ENCODE peak calls at places on chromosome 5, in seven cellular contexts. L, G, M, Z, T, I and F are unnamed samples. For H3K4me1, the result is how much of the 10 kb centered on the place peaks cover.

GRCh38 chr5:82290005-82290404 is 11.9 kb upstream of the RPS23 start:
- DNase-seq in L (no peak), G (no peak), M (no peak), Z (no peak), T (no peak), I (no peak), F (no peak)

GRCh38 chr5:87074934-87075541 is 192.6 kb upstream of the RASA1 start:
- DNase-seq in L (no peak), G (no peak), M (no peak), Z (no peak), T (peak), I (no peak), F (no peak)

GRCh38 chr5:122937914-122938313 is 92.5 kb downstream of the SNX24 start:
- DNase-seq in L (peak), G (peak), M (no peak), Z (peak), T (no peak), I (no peak), F (no peak)

GRCh38 chr5:143313298-143313852 is 90.1 kb downstream of the NR3C1 start:
- DNase-seq in L (no peak), G (no peak), M (no peak), Z (no peak), T (no peak), I (no peak), F (no peak)

GRCh38 chr5:81854915-81855314 is 104.0 kb upstream of the SSBP2 start:
- DNase-seq in L (no peak), G (no peak), M (no peak), Z (no peak), T (no peak), I (no peak), F (no peak)

GRCh38 chr5:33824516-33825195 is 67.1 kb downstream of the ADAMTS12 start:
- DNase-seq in L (no peak), G (no peak), M (no peak), Z (no peak), T (no peak), I (peak), F (no peak)

GRCh38 chr5:1734271-1734907 is 65.2 kb downstream of the MRPL36 start:
- DNase-seq in L (no peak), G (peak), M (no peak), Z (peak), T (no peak), I (no peak), F (no peak)

GRCh38 chr5:87079219-87079618 is 188.5 kb upstream of the RASA1 start:
- DNase-seq in L (no peak), G (no peak), M (no peak), Z (no peak), T (no peak), I (no peak), F (no peak)

GRCh38 chr5:133744030-133744645 is 131.8 kb upstream of the FSTL4 start:
- DNase-seq in L (no peak), G (no peak), M (no peak), Z (no peak), T (no peak), I (no peak), F (no peak)

GRCh38 chr5:107428303-107428761 is 242.4 kb downstream of the EFNA5 start:
- DNase-seq in L (no peak), G (no peak), M (no peak), Z (no peak), T (no peak), I (no peak), F (no peak)

GRCh38 chr5:100641833-100642232 is 106.7 kb downstream of the FAM174A start:
- DNase-seq in L (no peak), G (no peak), M (no peak), Z (no peak), T (no peak), I (no peak), F (no peak)

GRCh38 chr5:149371296-149371962 is 7.7 kb downstream of the IL17B start:
- DNase-seq in L (no peak), G (peak), M (peak), Z (peak), T (peak), I (peak), F (peak)

GRCh38 chr5:38340961-38341500 is 82.7 kb downstream of the EGFLAM start:
- DNase-seq in L (no peak), G (no peak), M (no peak), Z (no peak), T (no peak), I (no peak), F (no peak)

GRCh38 chr5:143739741-143740140 is 72.2 kb upstream of the HMHB1 start:
- DNase-seq in L (no peak), G (no peak), M (no peak), Z (no peak), T (no peak), I (peak), F (no peak)

GRCh38 chr5:32450952-32451351 is 6.4 kb upstream of the ZFR start:
- DNase-seq in L (no peak), G (no peak), M (peak), Z (no peak), T (peak), I (no peak), F (no peak)

GRCh38 chr5:78701795-78702406 is 53.3 kb upstream of the LHFPL2 start:
- DNase-seq in L (no peak), G (no peak), M (no peak), Z (no peak), T (no peak), I (no peak), F (no peak)
- H3K4me1 ChIP-seq in L (under half), G (under half), M (under half), Z (under half), T (under half), I (under half), F (under half)

DNA sequence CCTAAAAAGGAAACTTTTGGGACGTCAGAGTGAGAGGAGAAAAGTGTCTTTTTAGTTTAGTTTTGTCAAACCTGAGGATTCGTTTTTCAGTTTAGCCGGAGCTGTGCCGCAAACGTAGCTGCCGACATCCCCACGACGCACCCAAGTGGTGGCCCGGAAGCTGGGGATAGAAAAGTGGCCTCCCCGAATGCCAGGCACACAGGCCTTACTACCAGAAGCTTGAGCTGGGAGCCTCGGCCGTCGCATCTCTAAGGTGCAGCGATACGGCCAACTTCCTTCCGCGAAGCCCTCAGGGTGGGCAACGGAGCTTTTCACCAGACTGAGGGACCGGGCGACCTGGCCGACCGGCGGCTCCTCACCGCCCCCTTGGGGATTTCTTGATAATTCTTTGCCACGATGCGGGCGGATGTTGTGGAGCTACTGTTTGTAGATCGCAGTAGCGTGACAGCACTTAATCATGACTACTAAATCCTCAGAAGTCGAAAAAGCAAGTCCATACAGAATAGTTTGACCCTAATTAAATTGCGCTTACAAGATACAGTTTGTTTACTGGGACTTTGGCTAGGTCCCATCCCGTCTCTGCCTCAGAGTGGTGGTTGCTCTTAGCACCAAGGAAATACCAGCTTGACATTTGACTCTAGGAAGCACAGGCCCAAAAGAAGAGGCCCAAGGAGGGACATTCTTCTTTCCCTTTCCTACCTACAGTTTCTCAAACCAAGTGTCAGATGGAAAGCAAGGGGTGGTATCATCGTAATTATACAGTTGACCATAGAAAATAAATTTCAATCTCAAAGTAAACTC is 584 bp upstream of the TMEM267 start:
- DNase-seq in L (peak), G (peak), M (peak), Z (peak), T (peak), I (peak), F (peak)
- TF ChIP-seq POLR2A in L (no peak), G (no peak), M (no peak), Z (peak), T (no peak), I (no peak), F (no peak)

DNA sequence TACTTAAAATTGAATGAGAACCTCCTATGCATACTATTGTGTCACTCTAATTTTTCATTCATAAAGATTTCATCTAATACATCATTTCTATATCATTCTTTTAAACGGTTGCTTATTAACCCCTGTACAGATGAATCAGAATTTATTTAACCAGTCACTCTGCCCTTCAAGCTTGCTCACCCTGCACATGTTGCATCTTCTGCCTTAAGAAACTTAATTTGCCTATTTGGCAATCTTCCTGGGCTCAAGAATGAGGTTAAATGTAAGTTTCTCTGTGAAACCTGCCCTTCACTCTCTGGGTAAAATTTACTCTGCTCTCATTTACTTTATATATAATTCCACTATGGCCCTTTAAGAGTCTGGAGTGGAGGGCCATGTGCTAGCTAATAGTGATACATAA is 434.7 kb upstream of the ZNF608 start:
- DNase-seq in L (no peak), G (no peak), M (no peak), Z (no peak), T (no peak), I (no peak), F (no peak)
- H3K4me1 ChIP-seq in L (under half), G (under half), M (under half), Z (under half), T (under half), I (under half), F (under half)

GRCh38 chr5:623531-623930 is 11.4 kb downstream of the CEP72 start:
- DNase-seq in L (no peak), G (no peak), M (no peak), Z (no peak), T (no peak), I (no peak), F (peak)

GRCh38 chr5:622946-623522 is 10.9 kb downstream of the CEP72 start:
- DNase-seq in L (no peak), G (no peak), M (no peak), Z (no peak), T (no peak), I (no peak), F (peak)

GRCh38 chr5:621341-621761 is 9.2 kb downstream of the CEP72 start:
- DNase-seq in L (no peak), G (no peak), M (no peak), Z (no peak), T (no peak), I (no peak), F (peak)

GRCh38 chr5:620586-621180 is 8.5 kb downstream of the CEP72 start:
- DNase-seq in L (no peak), G (no peak), M (no peak), Z (no peak), T (no peak), I (no peak), F (peak)

GRCh38 chr5:622359-622758 is 10.2 kb downstream of the CEP72 start:
- DNase-seq in L (no peak), G (no peak), M (no peak), Z (no peak), T (no peak), I (no peak), F (peak)
- TF ChIP-seq POLR2A in L (no peak), G (no peak), M (no peak), Z (no peak), T (no peak), I (no peak), F (no peak)

DNA sequence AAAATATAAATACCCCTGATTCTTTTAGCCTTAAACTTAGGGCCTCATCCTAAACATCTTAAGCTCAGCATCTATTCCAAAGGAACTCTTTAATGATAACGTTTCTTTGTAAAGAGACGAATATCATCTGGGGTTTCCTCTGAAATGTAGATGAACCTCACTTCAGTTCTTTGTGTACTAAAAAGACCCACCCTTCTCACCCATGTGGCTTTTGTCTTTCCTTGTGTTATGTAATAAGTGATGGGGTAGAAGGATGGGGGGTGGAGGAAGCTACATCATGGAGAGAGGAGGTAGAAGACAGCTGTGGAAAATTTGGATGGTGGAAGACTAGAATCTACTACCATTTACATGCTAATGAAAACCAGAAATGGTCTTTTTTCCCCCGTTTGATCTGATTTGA is 111.0 kb downstream of the NDUFS4 start:
- DNase-seq in L (no peak), G (no peak), M (no peak), Z (no peak), T (no peak), I (no peak), F (no peak)
- H3K4me1 ChIP-seq in L (under half), G (under half), M (under half), Z (under half), T (under half), I (under half), F (under half)

GRCh38 chr5:180492226-180492903 is 1.8 kb upstream of the CNOT6 start:
- DNase-seq in L (no peak), G (no peak), M (no peak), Z (peak), T (no peak), I (no peak), F (no peak)

GRCh38 chr5:180495292-180495691 is 1.1 kb downstream of the CNOT6 start:
- DNase-seq in L (no peak), G (no peak), M (no peak), Z (peak), T (no peak), I (no peak), F (no peak)

GRCh38 chr5:180494510-180495181 is 467 bp downstream of the CNOT6 start:
- DNase-seq in L (peak), G (peak), M (peak), Z (peak), T (no peak), I (no peak), F (peak)

GRCh38 chr5:180495991-180496741 is 2.0 kb downstream of the CNOT6 start:
- DNase-seq in L (no peak), G (no peak), M (no peak), Z (peak), T (no peak), I (no peak), F (no peak)

DNA sequence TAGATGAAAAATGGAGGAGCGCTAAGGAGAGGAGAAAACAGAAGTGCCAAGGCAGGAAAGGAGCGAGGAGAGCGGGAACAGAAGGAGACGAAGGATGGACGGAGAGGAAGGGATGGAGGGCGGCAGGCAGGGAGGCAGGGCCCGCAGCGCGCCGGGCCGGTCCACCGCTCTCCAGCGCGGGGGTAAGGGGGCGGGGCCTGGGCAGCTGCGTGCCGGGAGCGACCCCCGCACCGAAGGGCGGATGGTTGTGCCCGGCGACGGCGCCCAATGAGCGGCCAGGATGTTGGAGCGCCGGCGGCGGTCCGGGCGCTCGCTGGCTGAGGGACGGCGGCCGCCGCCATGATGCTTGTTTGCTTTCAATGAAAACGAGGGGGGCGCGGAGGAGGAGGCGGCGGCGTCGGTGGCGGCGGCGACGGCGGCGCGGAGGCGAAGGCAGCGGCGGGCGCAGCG is at the start of gene CNOT6:
- DNase-seq in L (peak), G (peak), M (peak), Z (peak), T (peak), I (peak), F (peak)
- TF ChIP-seq POLR2A in L (no peak), G (no peak), M (peak), Z (peak), T (peak), I (peak), F (no peak)

GRCh38 chr5:7868427-7868772 is 431 bp downstream of the FASTKD3 start:
- DNase-seq in L (no peak), G (no peak), M (no peak), Z (peak), T (no peak), I (no peak), F (no peak)

GRCh38 chr5:7867260-7867659 is 1.6 kb downstream of the FASTKD3 start:
- DNase-seq in L (no peak), G (no peak), M (no peak), Z (no peak), T (no peak), I (no peak), F (no peak)

GRCh38 chr5:7869474-7870136 is 657 bp downstream of the MTRR start:
- DNase-seq in L (no peak), G (peak), M (no peak), Z (no peak), T (no peak), I (no peak), F (no peak)

GRCh38 chr5:7871560-7872113 is 2.7 kb downstream of the MTRR start:
- DNase-seq in L (no peak), G (no peak), M (no peak), Z (no peak), T (no peak), I (no peak), F (no peak)

DNA sequence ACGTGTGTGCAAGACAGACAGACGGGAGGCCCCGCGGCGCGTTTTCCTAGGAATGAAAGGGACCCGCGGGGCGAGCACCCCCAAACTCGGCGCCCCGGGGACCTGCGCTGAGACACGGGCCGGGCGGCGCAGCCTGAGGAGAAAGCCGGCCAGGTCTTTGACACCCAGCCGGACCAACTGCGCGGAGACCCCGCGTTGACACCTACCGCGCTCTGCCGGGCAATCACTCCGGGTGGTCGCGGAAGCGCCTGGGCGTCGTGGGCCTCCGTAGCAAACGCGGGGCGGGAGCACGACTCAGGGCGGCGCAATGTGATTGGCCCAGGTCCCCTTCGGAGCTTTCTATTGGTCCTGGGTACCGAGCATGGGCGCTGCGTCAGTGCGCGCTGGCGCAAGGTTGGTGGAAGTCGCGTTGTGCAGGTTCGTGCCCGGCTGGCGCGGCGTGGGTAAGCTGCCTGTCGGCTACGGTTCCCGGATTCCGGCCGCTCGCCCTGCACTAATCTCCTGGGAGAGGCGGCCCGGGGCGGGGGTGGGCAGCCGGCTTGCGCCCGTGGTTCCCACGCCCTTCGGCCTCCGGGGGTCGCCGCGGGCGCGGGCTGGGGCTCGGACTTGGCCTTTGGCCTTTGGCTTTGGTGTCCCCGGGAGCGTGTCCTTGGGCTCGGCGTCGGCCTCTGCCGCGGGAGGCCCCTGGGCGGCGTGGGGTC is at the start of the genes FASTKD3 and MTRR:
- DNase-seq in L (peak), G (peak), M (peak), Z (peak), T (peak), I (peak), F (peak)
- H3K4me1 ChIP-seq in L (under half), G (under half), M (under half), Z (half or more), T (under half), I (under half), F (half or more)

GRCh38 chr5:140225396-140225795 is 50.4 kb downstream of the CYSTM1 start:
- DNase-seq in L (no peak), G (peak), M (no peak), Z (peak), T (no peak), I (no peak), F (no peak)

GRCh38 chr5:140221697-140222223 is 46.8 kb downstream of the CYSTM1 start:
- DNase-seq in L (no peak), G (no peak), M (peak), Z (no peak), T (peak), I (peak), F (no peak)

GRCh38 chr5:140224658-140225057 is 49.7 kb downstream of the CYSTM1 start:
- DNase-seq in L (no peak), G (no peak), M (no peak), Z (no peak), T (no peak), I (no peak), F (no peak)

GRCh38 chr5:140222416-140222815 is 47.4 kb downstream of the CYSTM1 start:
- DNase-seq in L (no peak), G (no peak), M (no peak), Z (no peak), T (no peak), I (no peak), F (no peak)

DNA sequence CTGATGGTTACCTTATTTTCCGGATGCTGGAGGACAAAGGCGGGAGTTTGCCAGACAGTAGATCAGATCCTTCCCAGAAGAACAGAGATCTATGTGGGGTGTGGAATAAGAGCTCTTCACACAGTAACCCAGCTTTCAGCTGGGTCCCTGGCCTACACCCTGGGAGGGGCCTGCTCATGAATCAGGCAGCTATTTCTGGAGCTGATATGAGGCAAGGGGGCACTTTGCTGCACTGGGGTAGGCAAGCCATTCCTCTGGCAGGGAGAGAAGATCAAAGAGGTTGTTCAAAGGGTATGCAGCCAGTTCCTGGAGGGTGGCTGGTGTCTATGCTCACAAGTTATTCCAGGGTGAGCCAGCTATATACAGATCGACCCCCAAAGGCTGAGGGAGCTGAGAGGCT is 48.6 kb downstream of the CYSTM1 start:
- DNase-seq in L (no peak), G (no peak), M (no peak), Z (no peak), T (no peak), I (no peak), F (no peak)
- TF ChIP-seq POLR2A in L (no peak), G (no peak), M (no peak), Z (no peak), T (no peak), I (no peak), F (no peak)

GRCh38 chr5:150510460-150511263 is 2.7 kb downstream of the NDST1 start:
- DNase-seq in L (no peak), G (peak), M (no peak), Z (no peak), T (no peak), I (no peak), F (no peak)

GRCh38 chr5:150508828-150509227 is 897 bp downstream of the NDST1 start:
- DNase-seq in L (no peak), G (no peak), M (no peak), Z (no peak), T (no peak), I (no peak), F (no peak)

GRCh38 chr5:150511641-150512367 is 3.9 kb downstream of the NDST1 start:
- DNase-seq in L (no peak), G (peak), M (peak), Z (no peak), T (no peak), I (peak), F (no peak)

GRCh38 chr5:150508021-150508640 is at the start of gene NDST1:
- DNase-seq in L (no peak), G (no peak), M (no peak), Z (no peak), T (no peak), I (no peak), F (no peak)

GRCh38 chr5:150509992-150510391 is 2.1 kb downstream of the NDST1 start:
- DNase-seq in L (no peak), G (no peak), M (no peak), Z (no peak), T (no peak), I (no peak), F (no peak)
- H3K4me1 ChIP-seq in L (half or more), G (half or more), M (half or more), Z (half or more), T (under half), I (half or more), F (half or more)